ENCODE peak calls at places on chromosomes 16 and 17, in nine cellular contexts. One of them, this sample, is unnamed.

GRCh38 chr17:58187063-58187462 is 5.5 kb upstream of the EPX start:
- DNase-seq in stimulated activated CD4-positive, alpha-beta T cell treated with anti-CD3 and anti-CD28 coated beads, Interleukin-1b, Interleukin-23, amount 100 ng/mL, for 24 hours: no peak
- DNase-seq in sciatic nerve: no peak
- DNase-seq in NCI-H510A: no peak
- DNase-seq in stimulated activated CD8-positive, alpha-beta memory T cell treated with anti-CD3 and anti-CD28 coated beads, Interleukin-7, amount 100 ng/mL, for 1 hour: no peak
- DNase-seq in T-helper 2 cell: no peak
- DNase-seq in Right ventricle myocardium superior: no peak
- DNase-seq in cardiac septum: no peak
- DNase-seq in activated naive CD4-positive, alpha-beta T cell treated with anti-CD3 and anti-CD28 coated beads, Interleukin-2, amount 10 ng/mL, durations not matched to agents 7 days and 5 days: no peak
- DNase-seq in this sample: no peak

GRCh38 chr16:60686824-60687223 is 1349.4 kb downstream of the CDH8 start:
- DNase-seq in stimulated activated CD8-positive, alpha-beta memory T cell treated with anti-CD3 and anti-CD28 coated beads, Interleukin-7, amount 100 ng/mL, for 1 hour: no peak
- DNase-seq in stimulated activated CD4-positive, alpha-beta T cell treated with anti-CD3 and anti-CD28 coated beads, Interleukin-1b, Interleukin-23, amount 100 ng/mL, for 24 hours: no peak
- DNase-seq in sciatic nerve: no peak
- DNase-seq in Right ventricle myocardium superior: no peak
- DNase-seq in activated naive CD4-positive, alpha-beta T cell treated with anti-CD3 and anti-CD28 coated beads, Interleukin-2, amount 10 ng/mL, durations not matched to agents 7 days and 5 days: no peak
- DNase-seq in cardiac septum: no peak
- DNase-seq in NCI-H510A: no peak
- DNase-seq in T-helper 2 cell: no peak
- DNase-seq in this sample: no peak

GRCh38 chr16:424033-424622 is 1.3 kb upstream of the RAB11FIP3 start:
- DNase-seq in activated naive CD4-positive, alpha-beta T cell treated with anti-CD3 and anti-CD28 coated beads, Interleukin-2, amount 10 ng/mL, durations not matched to agents 7 days and 5 days: no peak
- DNase-seq in sciatic nerve: no peak
- DNase-seq in T-helper 2 cell: no peak
- DNase-seq in Right ventricle myocardium superior: no peak
- DNase-seq in stimulated activated CD8-positive, alpha-beta memory T cell treated with anti-CD3 and anti-CD28 coated beads, Interleukin-7, amount 100 ng/mL, for 1 hour: no peak
- DNase-seq in NCI-H510A: no peak
- DNase-seq in cardiac septum: peak
- DNase-seq in stimulated activated CD4-positive, alpha-beta T cell treated with anti-CD3 and anti-CD28 coated beads, Interleukin-1b, Interleukin-23, amount 100 ng/mL, for 24 hours: no peak
- DNase-seq in this sample: peak

GRCh38 chr17:9401434-9401833 is 174.2 kb downstream of the STX8 start:
- DNase-seq in stimulated activated CD4-positive, alpha-beta T cell treated with anti-CD3 and anti-CD28 coated beads, Interleukin-1b, Interleukin-23, amount 100 ng/mL, for 24 hours: no peak
- DNase-seq in cardiac septum: no peak
- DNase-seq in stimulated activated CD8-positive, alpha-beta memory T cell treated with anti-CD3 and anti-CD28 coated beads, Interleukin-7, amount 100 ng/mL, for 1 hour: no peak
- DNase-seq in NCI-H510A: no peak
- DNase-seq in Right ventricle myocardium superior: no peak
- DNase-seq in T-helper 2 cell: no peak
- DNase-seq in activated naive CD4-positive, alpha-beta T cell treated with anti-CD3 and anti-CD28 coated beads, Interleukin-2, amount 10 ng/mL, durations not matched to agents 7 days and 5 days: no peak
- DNase-seq in sciatic nerve: no peak
- DNase-seq in this sample: peak

GRCh38 chr16:48576927-48577326 is 33.1 kb downstream of the N4BP1 start:
- DNase-seq in cardiac septum: no peak
- DNase-seq in sciatic nerve: no peak
- DNase-seq in NCI-H510A: no peak
- DNase-seq in stimulated activated CD4-positive, alpha-beta T cell treated with anti-CD3 and anti-CD28 coated beads, Interleukin-1b, Interleukin-23, amount 100 ng/mL, for 24 hours: no peak
- DNase-seq in Right ventricle myocardium superior: no peak
- DNase-seq in stimulated activated CD8-positive, alpha-beta memory T cell treated with anti-CD3 and anti-CD28 coated beads, Interleukin-7, amount 100 ng/mL, for 1 hour: no peak
- DNase-seq in T-helper 2 cell: no peak
- DNase-seq in activated naive CD4-positive, alpha-beta T cell treated with anti-CD3 and anti-CD28 coated beads, Interleukin-2, amount 10 ng/mL, durations not matched to agents 7 days and 5 days: no peak
- DNase-seq in this sample: peak

GRCh38 chr16:29974291-29975133 is 844 bp downstream of the TAOK2 start:
- DNase-seq in activated naive CD4-positive, alpha-beta T cell treated with anti-CD3 and anti-CD28 coated beads, Interleukin-2, amount 10 ng/mL, durations not matched to agents 7 days and 5 days: peak
- DNase-seq in cardiac septum: peak
- DNase-seq in Right ventricle myocardium superior: peak
- DNase-seq in stimulated activated CD4-positive, alpha-beta T cell treated with anti-CD3 and anti-CD28 coated beads, Interleukin-1b, Interleukin-23, amount 100 ng/mL, for 24 hours: no peak
- DNase-seq in T-helper 2 cell: no peak
- DNase-seq in sciatic nerve: no peak
- DNase-seq in stimulated activated CD8-positive, alpha-beta memory T cell treated with anti-CD3 and anti-CD28 coated beads, Interleukin-7, amount 100 ng/mL, for 1 hour: no peak
- DNase-seq in NCI-H510A: no peak
- DNase-seq in this sample: peak

GRCh38 chr17:75910699-75911098 is 6.0 kb upstream of the MRPL38 start:
- DNase-seq in stimulated activated CD4-positive, alpha-beta T cell treated with anti-CD3 and anti-CD28 coated beads, Interleukin-1b, Interleukin-23, amount 100 ng/mL, for 24 hours: no peak
- DNase-seq in Right ventricle myocardium superior: no peak
- DNase-seq in T-helper 2 cell: no peak
- DNase-seq in NCI-H510A: peak
- DNase-seq in stimulated activated CD8-positive, alpha-beta memory T cell treated with anti-CD3 and anti-CD28 coated beads, Interleukin-7, amount 100 ng/mL, for 1 hour: no peak
- DNase-seq in sciatic nerve: no peak
- DNase-seq in cardiac septum: no peak
- DNase-seq in activated naive CD4-positive, alpha-beta T cell treated with anti-CD3 and anti-CD28 coated beads, Interleukin-2, amount 10 ng/mL, durations not matched to agents 7 days and 5 days: no peak
- DNase-seq in this sample: no peak

GRCh38 chr16:68612996-68613395 is 32.1 kb upstream of the CDH3 start:
- DNase-seq in cardiac septum: no peak
- DNase-seq in sciatic nerve: no peak
- DNase-seq in T-helper 2 cell: no peak
- DNase-seq in activated naive CD4-positive, alpha-beta T cell treated with anti-CD3 and anti-CD28 coated beads, Interleukin-2, amount 10 ng/mL, durations not matched to agents 7 days and 5 days: no peak
- DNase-seq in stimulated activated CD8-positive, alpha-beta memory T cell treated with anti-CD3 and anti-CD28 coated beads, Interleukin-7, amount 100 ng/mL, for 1 hour: no peak
- DNase-seq in stimulated activated CD4-positive, alpha-beta T cell treated with anti-CD3 and anti-CD28 coated beads, Interleukin-1b, Interleukin-23, amount 100 ng/mL, for 24 hours: no peak
- DNase-seq in Right ventricle myocardium superior: no peak
- DNase-seq in NCI-H510A: no peak
- DNase-seq in this sample: no peak

GRCh38 chr17:80531400-80531799 is 13.2 kb upstream of the RPTOR start:
- DNase-seq in activated naive CD4-positive, alpha-beta T cell treated with anti-CD3 and anti-CD28 coated beads, Interleukin-2, amount 10 ng/mL, durations not matched to agents 7 days and 5 days: no peak
- DNase-seq in cardiac septum: no peak
- DNase-seq in Right ventricle myocardium superior: no peak
- DNase-seq in sciatic nerve: no peak
- DNase-seq in stimulated activated CD8-positive, alpha-beta memory T cell treated with anti-CD3 and anti-CD28 coated beads, Interleukin-7, amount 100 ng/mL, for 1 hour: no peak
- DNase-seq in T-helper 2 cell: no peak
- DNase-seq in stimulated activated CD4-positive, alpha-beta T cell treated with anti-CD3 and anti-CD28 coated beads, Interleukin-1b, Interleukin-23, amount 100 ng/mL, for 24 hours: no peak
- DNase-seq in NCI-H510A: no peak
- DNase-seq in this sample: no peak

GRCh38 chr17:72984925-72985322 is 107.6 kb downstream of the SLC39A11 start:
- DNase-seq in sciatic nerve: no peak
- DNase-seq in T-helper 2 cell: no peak
- DNase-seq in stimulated activated CD8-positive, alpha-beta memory T cell treated with anti-CD3 and anti-CD28 coated beads, Interleukin-7, amount 100 ng/mL, for 1 hour: no peak
- DNase-seq in NCI-H510A: no peak
- DNase-seq in activated naive CD4-positive, alpha-beta T cell treated with anti-CD3 and anti-CD28 coated beads, Interleukin-2, amount 10 ng/mL, durations not matched to agents 7 days and 5 days: no peak
- DNase-seq in Right ventricle myocardium superior: no peak
- DNase-seq in stimulated activated CD4-positive, alpha-beta T cell treated with anti-CD3 and anti-CD28 coated beads, Interleukin-1b, Interleukin-23, amount 100 ng/mL, for 24 hours: no peak
- DNase-seq in cardiac septum: no peak
- DNase-seq in this sample: no peak

GRCh38 chr17:81110488-81111040 is 54.7 kb upstream of the PVALEF start:
- DNase-seq in stimulated activated CD4-positive, alpha-beta T cell treated with anti-CD3 and anti-CD28 coated beads, Interleukin-1b, Interleukin-23, amount 100 ng/mL, for 24 hours: no peak
- DNase-seq in Right ventricle myocardium superior: no peak
- DNase-seq in stimulated activated CD8-positive, alpha-beta memory T cell treated with anti-CD3 and anti-CD28 coated beads, Interleukin-7, amount 100 ng/mL, for 1 hour: no peak
- DNase-seq in T-helper 2 cell: no peak
- DNase-seq in NCI-H510A: no peak
- DNase-seq in sciatic nerve: no peak
- DNase-seq in cardiac septum: no peak
- DNase-seq in activated naive CD4-positive, alpha-beta T cell treated with anti-CD3 and anti-CD28 coated beads, Interleukin-2, amount 10 ng/mL, durations not matched to agents 7 days and 5 days: no peak
- DNase-seq in this sample: no peak

GRCh38 chr16:28168991-28169554 is 42.7 kb downstream of the XPO6 start:
- DNase-seq in NCI-H510A: no peak
- DNase-seq in T-helper 2 cell: peak
- DNase-seq in stimulated activated CD4-positive, alpha-beta T cell treated with anti-CD3 and anti-CD28 coated beads, Interleukin-1b, Interleukin-23, amount 100 ng/mL, for 24 hours: no peak
- DNase-seq in Right ventricle myocardium superior: no peak
- DNase-seq in cardiac septum: no peak
- DNase-seq in sciatic nerve: no peak
- DNase-seq in stimulated activated CD8-positive, alpha-beta memory T cell treated with anti-CD3 and anti-CD28 coated beads, Interleukin-7, amount 100 ng/mL, for 1 hour: no peak
- DNase-seq in activated naive CD4-positive, alpha-beta T cell treated with anti-CD3 and anti-CD28 coated beads, Interleukin-2, amount 10 ng/mL, durations not matched to agents 7 days and 5 days: peak
- DNase-seq in this sample: no peak

GRCh38 chr17:75069783-75070182 is 18.0 kb upstream of the SLC16A5 start:
- DNase-seq in T-helper 2 cell: no peak
- DNase-seq in Right ventricle myocardium superior: no peak
- DNase-seq in cardiac septum: no peak
- DNase-seq in NCI-H510A: no peak
- DNase-seq in sciatic nerve: no peak
- DNase-seq in activated naive CD4-positive, alpha-beta T cell treated with anti-CD3 and anti-CD28 coated beads, Interleukin-2, amount 10 ng/mL, durations not matched to agents 7 days and 5 days: peak
- DNase-seq in stimulated activated CD8-positive, alpha-beta memory T cell treated with anti-CD3 and anti-CD28 coated beads, Interleukin-7, amount 100 ng/mL, for 1 hour: no peak
- DNase-seq in stimulated activated CD4-positive, alpha-beta T cell treated with anti-CD3 and anti-CD28 coated beads, Interleukin-1b, Interleukin-23, amount 100 ng/mL, for 24 hours: no peak
- DNase-seq in this sample: no peak

This sample was measured in foreskin fibroblast.